ENCODE peak calls at places on chromosome 1, in four cellular contexts. N is psoas muscle, A is NCI-H1092, U is EH. B is an unnamed sample.

GRCh38 chr1:16055613-16056520 is 12.3 kb downstream of the CLCNKB start:
- DNase-seq in A (peak), N (peak), U (peak), B (peak)

GRCh38 chr1:8230284-8230605 is 87.7 kb upstream of the SLC45A1 start:
- DNase-seq in U (no peak), N (no peak), A (no peak), B (no peak)

GRCh38 chr1:113905435-113905861 is 322 bp downstream of the DCLRE1B start:
- DNase-seq in U (no peak), N (no peak), A (no peak), B (no peak)

GRCh38 chr1:236754525-236755210 is 40.4 kb upstream of the MTR start:
- DNase-seq in A (no peak), U (no peak), N (no peak), B (no peak)

GRCh38 chr1:12339861-12340557 is 110.2 kb downstream of the VPS13D start:
- DNase-seq in U (no peak), A (peak), N (no peak), B (no peak)

GRCh38 chr1:67753776-67754525 is 69.0 kb downstream of the GADD45A start:
- DNase-seq in N (no peak), A (no peak), U (no peak), B (peak)

GRCh38 chr1:231266811-231267322 is 25.9 kb downstream of the GNPAT start:
- DNase-seq in U (no peak), N (no peak), A (no peak), B (no peak)

GRCh38 chr1:200311256-200311655 is 98.6 kb downstream of the ZNF281 start:
- DNase-seq in A (no peak), U (peak), N (no peak), B (no peak)

GRCh38 chr1:201272838-201273237 is 10.5 kb upstream of the PKP1 start:
- DNase-seq in U (peak), A (no peak), N (no peak), B (no peak)

GRCh38 chr1:19373206-19374126 is 61.3 kb downstream of the SLC66A1 start:
- DNase-seq in A (no peak), N (no peak), U (no peak), B (no peak)

GRCh38 chr1:207603777-207604176 is 41.2 kb upstream of the CR1L start:
- DNase-seq in N (no peak), U (peak), A (no peak), B (no peak)

GRCh38 chr1:202964755-202965440 is 2.2 kb downstream of the CYB5R1 start:
- DNase-seq in U (peak), N (peak), A (peak), B (no peak)

GRCh38 chr1:84300991-84301758 is at the start of gene SAMD13:
- DNase-seq in N (peak), A (peak), U (peak), B (peak)

GRCh38 chr1:26848947-26849774 is 13.8 kb upstream of the SFN start:
- DNase-seq in A (no peak), U (peak), N (peak), B (no peak)

GRCh38 chr1:44672254-44672955 is 1.9 kb downstream of the TMEM53 start:
- DNase-seq in A (no peak), U (peak), N (no peak), B (peak)

GRCh38 chr1:226661965-226662364 is 77.1 kb downstream of the ITPKB start:
- DNase-seq in U (peak), N (no peak), A (no peak), B (no peak)

GRCh38 chr1:117600325-117600916 is 5.4 kb upstream of the TENT5C start:
- DNase-seq in A (no peak), U (no peak), N (no peak), B (no peak)

GRCh38 chr1:229334716-229335115 is 8.1 kb downstream of the CCSAP start:
- DNase-seq in A (no peak), U (no peak), N (no peak), B (no peak)

GRCh38 chr1:159248311-159248710 is 43.6 kb downstream of the ACKR1 start:
- DNase-seq in U (no peak), A (no peak), N (no peak), B (no peak)

GRCh38 chr1:212981025-212981495 is 30.7 kb downstream of the VASH2 start:
- DNase-seq in U (peak), N (peak), A (peak), B (no peak)